ENCODE peak calls at places on chromosomes 6 and 20, in seven cellular contexts. P is dorsolateral prefrontal cortex; M is H1; D is activated T-helper 1 cell treated with anti-CD3 and anti-CD28 coated beads, Interleukin-12 subunit alpha, Interleukin-12 subunit beta, Interleukin-2, Interleukin-4 antibody, amounts not matched to agents 30 ng/mL and 10 ng/mL and 1 ng/mL, durations not matched to agents 14 hours and 24 hours and 36 hours; G is stimulated activated CD4-positive, alpha-beta T cell treated with anti-CD3 and anti-CD28 coated beads, Interleukin-1b, Interleukin-23, amount 100 ng/mL, for 1 hour; A is ovary; I is HTR-8/SVneo. O is an unnamed sample.

GRCh38 chr6:56091159-56091869 is 156.1 kb downstream of the COL21A1 start:
- DNase-seq in P (no peak), M (no peak), D (no peak), G (no peak), A (no peak), I (peak), O (peak)

GRCh38 chr6:139373154-139373927 is 1.1 kb downstream of the CITED2 start:
- DNase-seq in P (peak), M (no peak), D (peak), G (peak), A (peak), I (no peak), O (peak)

GRCh38 chr6:3175742-3176321 is 18.5 kb upstream of the TUBB2A start:
- DNase-seq in P (no peak), M (no peak), D (no peak), G (no peak), A (no peak), I (no peak), O (no peak)

GRCh38 chr20:47248448-47248966 is 108.0 kb downstream of the ZMYND8 start:
- DNase-seq in P (no peak), M (no peak), D (no peak), G (no peak), A (no peak), I (no peak), O (no peak)

GRCh38 chr6:12873706-12874105 is 157.1 kb downstream of the PHACTR1 start:
- DNase-seq in P (no peak), M (no peak), D (no peak), G (no peak), A (no peak), I (no peak), O (peak)

GRCh38 chr6:170211404-170212025 is 79.4 kb downstream of the DLL1 start:
- DNase-seq in P (peak), M (no peak), D (no peak), G (no peak), A (peak), I (no peak), O (no peak)

GRCh38 chr6:134351615-134352474 is 33.9 kb upstream of the SGK1 start:
- DNase-seq in P (no peak), M (no peak), D (peak), G (no peak), A (no peak), I (no peak), O (no peak)

GRCh38 chr6:34630040-34630439 is 66.5 kb downstream of the ILRUN start:
- DNase-seq in P (no peak), M (no peak), D (no peak), G (no peak), A (no peak), I (peak), O (peak)

GRCh38 chr6:8243462-8243861 is 141.1 kb upstream of the EEF1E1 start:
- DNase-seq in P (no peak), M (no peak), D (no peak), G (no peak), A (no peak), I (peak), O (peak)

GRCh38 chr6:144339859-144340452 is 54.8 kb downstream of the UTRN start:
- DNase-seq in P (no peak), M (no peak), D (no peak), G (no peak), A (no peak), I (no peak), O (no peak)

GRCh38 chr20:22810030-22810429 is 225.1 kb upstream of the SSTR4 start:
- DNase-seq in P (no peak), M (no peak), D (no peak), G (no peak), A (no peak), I (no peak), O (no peak)

GRCh38 chr6:131135244-131136020 is at the start of gene AKAP7:
- DNase-seq in P (peak), M (peak), D (peak), G (no peak), A (peak), I (peak), O (peak)

GRCh38 chr20:4722571-4722970 is 862 bp downstream of the PRND start:
- DNase-seq in P (no peak), M (no peak), D (no peak), G (no peak), A (no peak), I (no peak), O (no peak)

GRCh38 chr20:44028341-44028715 is 113.7 kb downstream of the TOX2 start:
- DNase-seq in P (no peak), M (no peak), D (no peak), G (no peak), A (no peak), I (no peak), O (peak)

GRCh38 chr6:28393912-28394662 is 5.5 kb downstream of the ZSCAN12 start:
- DNase-seq in P (no peak), M (no peak), D (no peak), G (no peak), A (no peak), I (no peak), O (peak)

GRCh38 chr20:47365023-47365764 is 8.7 kb upstream of the ZMYND8 start:
- DNase-seq in P (no peak), M (no peak), D (no peak), G (no peak), A (no peak), I (no peak), O (no peak)

GRCh38 chr6:84508334-84508733 is 256.1 kb downstream of the TBX18 start:
- DNase-seq in P (no peak), M (no peak), D (no peak), G (no peak), A (no peak), I (no peak), O (no peak)

GRCh38 chr6:9236443-9236842 is 801.1 kb upstream of the SLC35B3 start:
- DNase-seq in P (no peak), M (no peak), D (no peak), G (no peak), A (no peak), I (no peak), O (no peak)

GRCh38 chr20:48912065-48912464 is 9.4 kb upstream of the ARFGEF2 start:
- DNase-seq in P (no peak), M (no peak), D (no peak), G (no peak), A (no peak), I (no peak), O (no peak)

GRCh38 chr20:9241721-9242427 is 173.0 kb downstream of the PLCB4 start:
- DNase-seq in P (no peak), M (no peak), D (no peak), G (no peak), A (no peak), I (no peak), O (peak)

GRCh38 chr6:110367001-110367400 is 8.9 kb upstream of the METTL24 start:
- DNase-seq in P (no peak), M (no peak), D (no peak), G (no peak), A (no peak), I (no peak), O (no peak)

GRCh38 chr6:125153541-125154183 is at the start of gene TPD52L1:
- DNase-seq in P (peak), M (peak), D (peak), G (no peak), A (peak), I (peak), O (peak)

GRCh38 chr20:33896509-33896908 is 85.4 kb downstream of the CHMP4B start:
- DNase-seq in P (no peak), M (no peak), D (no peak), G (no peak), A (no peak), I (no peak), O (peak)

GRCh38 chr20:62931464-62931863 is 5.2 kb upstream of the DIDO1 start:
- DNase-seq in P (no peak), M (no peak), D (no peak), G (no peak), A (no peak), I (no peak), O (no peak)

GRCh38 chr6:31528821-31529328 is at the start of gene MCCD1:
- DNase-seq in P (no peak), M (no peak), D (no peak), G (no peak), A (no peak), I (no peak), O (no peak)

GRCh38 chr20:37534401-37535157 is 6.9 kb upstream of the BLCAP start:
- DNase-seq in P (no peak), M (no peak), D (peak), G (no peak), A (peak), I (peak), O (peak)

GRCh38 chr6:13205106-13205505 is 123.2 kb downstream of the TBC1D7 start:
- DNase-seq in P (no peak), M (no peak), D (no peak), G (no peak), A (no peak), I (no peak), O (no peak)

GRCh38 chr6:72841195-72841594 is 219.3 kb downstream of the KCNQ5 start:
- DNase-seq in P (no peak), M (no peak), D (no peak), G (no peak), A (no peak), I (no peak), O (no peak)

GRCh38 chr6:35312763-35313125 is 15.1 kb downstream of the DEF6 start:
- DNase-seq in P (no peak), M (no peak), D (no peak), G (no peak), A (no peak), I (no peak), O (no peak)

GRCh38 chr20:13142143-13142542 is 78.9 kb upstream of the ISM1 start:
- DNase-seq in P (no peak), M (no peak), D (no peak), G (no peak), A (no peak), I (no peak), O (peak)

GRCh38 chr20:61420056-61420455 is 168.0 kb downstream of the CDH4 start:
- DNase-seq in P (no peak), M (no peak), D (no peak), G (no peak), A (no peak), I (no peak), O (no peak)

GRCh38 chr20:1818895-1819294 is 76.3 kb upstream of the SIRPA start:
- DNase-seq in P (no peak), M (no peak), D (no peak), G (no peak), A (no peak), I (no peak), O (no peak)

GRCh38 chr6:168937061-168937460 is 316.6 kb downstream of the THBS2 start:
- DNase-seq in P (no peak), M (no peak), D (no peak), G (no peak), A (no peak), I (peak), O (peak)

GRCh38 chr6:33313709-33314514 is at the start of gene TAPBP:
- DNase-seq in P (peak), M (no peak), D (peak), G (peak), A (peak), I (no peak), O (peak)

GRCh38 chr6:167684276-167685104 is 142.2 kb upstream of the AFDN start:
- DNase-seq in P (no peak), M (no peak), D (no peak), G (no peak), A (no peak), I (no peak), O (no peak)

O was measured in fibroblast of mammary gland.